ENCODE peak calls at places on chromosomes 6 and 20, in nine cellular contexts. E, C, K, G, R, H, I, Z and U are unnamed samples.

GRCh38 chr6:108744996-108745395 is 103.2 kb upstream of the ARMC2 start:
- DNase-seq in E (no peak), C (no peak), K (peak), G (no peak), R (no peak), H (no peak), I (no peak), Z (no peak), U (no peak)

GRCh38 chr20:36230019-36230418 is 6.3 kb upstream of the AAR2 start:
- DNase-seq in E (no peak), C (no peak), K (no peak), G (no peak), R (no peak), H (no peak), I (no peak), Z (no peak), U (no peak)

GRCh38 chr6:135938588-135939215 is 87.2 kb downstream of the PDE7B start:
- DNase-seq in E (no peak), C (peak), K (no peak), G (peak), R (peak), H (peak), I (no peak), Z (no peak), U (no peak)

GRCh38 chr6:24982231-24982630 is 46.5 kb upstream of the RIPOR2 start:
- DNase-seq in E (no peak), C (no peak), K (no peak), G (no peak), R (no peak), H (peak), I (no peak), Z (no peak), U (no peak)

GRCh38 chr6:37838209-37838921 is 18.8 kb downstream of the ZFAND3 start:
- DNase-seq in E (no peak), C (no peak), K (no peak), G (no peak), R (no peak), H (no peak), I (no peak), Z (no peak), U (no peak)

GRCh38 chr20:43537921-43538854 is 20.6 kb upstream of the SGK2 start:
- DNase-seq in E (peak), C (peak), K (peak), G (peak), R (peak), H (peak), I (peak), Z (peak), U (peak)

GRCh38 chr6:111480988-111481830 is 1.8 kb downstream of the REV3L start:
- DNase-seq in E (no peak), C (no peak), K (no peak), G (no peak), R (no peak), H (peak), I (no peak), Z (no peak), U (no peak)

GRCh38 chr6:3312604-3313167 is 53.9 kb downstream of the PSMG4 start:
- DNase-seq in E (no peak), C (no peak), K (peak), G (no peak), R (peak), H (no peak), I (no peak), Z (no peak), U (no peak)

GRCh38 chr6:12228447-12229146 is 61.6 kb upstream of the EDN1 start:
- DNase-seq in E (no peak), C (no peak), K (no peak), G (no peak), R (no peak), H (no peak), I (no peak), Z (no peak), U (no peak)

GRCh38 chr20:62647521-62648317 is 5.4 kb downstream of the SLCO4A1 start:
- DNase-seq in E (no peak), C (no peak), K (no peak), G (peak), R (peak), H (no peak), I (no peak), Z (peak), U (no peak)

GRCh38 chr20:270517-270916 is 13.0 kb downstream of the DEFB132 start:
- DNase-seq in E (no peak), C (no peak), K (no peak), G (no peak), R (no peak), H (no peak), I (no peak), Z (no peak), U (no peak)

GRCh38 chr6:137237413-137238170 is 18.4 kb upstream of the IFNGR1 start:
- DNase-seq in E (no peak), C (peak), K (no peak), G (no peak), R (no peak), H (peak), I (peak), Z (no peak), U (no peak)

GRCh38 chr6:36368921-36369880 is 18.3 kb downstream of the ETV7 start:
- DNase-seq in E (no peak), C (peak), K (no peak), G (no peak), R (peak), H (peak), I (peak), Z (no peak), U (no peak)

GRCh38 chr20:62804021-62804631 is 509 bp upstream of the OGFR start:
- DNase-seq in E (no peak), C (no peak), K (no peak), G (no peak), R (no peak), H (no peak), I (no peak), Z (no peak), U (no peak)

GRCh38 chr6:101296184-101296583 is 97.3 kb upstream of the GRIK2 start:
- DNase-seq in E (no peak), C (no peak), K (peak), G (no peak), R (no peak), H (peak), I (peak), Z (no peak), U (no peak)

GRCh38 chr20:59948828-59949720 is 8.9 kb downstream of the FAM217B start:
- DNase-seq in E (peak), C (peak), K (no peak), G (peak), R (no peak), H (peak), I (peak), Z (peak), U (no peak)

GRCh38 chr20:1286267-1287036 is 20.4 kb downstream of the SNPH start:
- DNase-seq in E (no peak), C (no peak), K (no peak), G (no peak), R (no peak), H (no peak), I (no peak), Z (no peak), U (no peak)

GRCh38 chr6:4580361-4580760 is 195.8 kb upstream of the CDYL start:
- DNase-seq in E (no peak), C (no peak), K (no peak), G (no peak), R (no peak), H (no peak), I (no peak), Z (no peak), U (no peak)

GRCh38 chr6:35236223-35236622 is 22.5 kb downstream of the SCUBE3 start:
- DNase-seq in E (no peak), C (no peak), K (no peak), G (no peak), R (no peak), H (no peak), I (no peak), Z (no peak), U (no peak)

GRCh38 chr20:17648782-17649730 is 33.0 kb downstream of the RRBP1 start:
- DNase-seq in E (peak), C (no peak), K (no peak), G (peak), R (peak), H (no peak), I (no peak), Z (no peak), U (no peak)

GRCh38 chr6:56720882-56721281 is 78.2 kb upstream of the DST start:
- DNase-seq in E (no peak), C (no peak), K (peak), G (no peak), R (no peak), H (no peak), I (no peak), Z (no peak), U (no peak)

GRCh38 chr6:155418017-155418749 is 37.5 kb downstream of the NOX3 start:
- DNase-seq in E (no peak), C (peak), K (no peak), G (peak), R (peak), H (peak), I (peak), Z (peak), U (no peak)

GRCh38 chr6:71602385-71602949 is 283.9 kb upstream of the RIMS1 start:
- DNase-seq in E (no peak), C (no peak), K (no peak), G (no peak), R (no peak), H (peak), I (peak), Z (no peak), U (no peak)

GRCh38 chr6:43923376-43924221 is 153.6 kb downstream of the VEGFA start:
- DNase-seq in E (no peak), C (peak), K (no peak), G (no peak), R (peak), H (peak), I (no peak), Z (peak), U (no peak)

GRCh38 chr6:163554032-163554431 is 139.5 kb downstream of the QKI start:
- DNase-seq in E (no peak), C (no peak), K (no peak), G (no peak), R (no peak), H (no peak), I (no peak), Z (no peak), U (no peak)

DNA sequence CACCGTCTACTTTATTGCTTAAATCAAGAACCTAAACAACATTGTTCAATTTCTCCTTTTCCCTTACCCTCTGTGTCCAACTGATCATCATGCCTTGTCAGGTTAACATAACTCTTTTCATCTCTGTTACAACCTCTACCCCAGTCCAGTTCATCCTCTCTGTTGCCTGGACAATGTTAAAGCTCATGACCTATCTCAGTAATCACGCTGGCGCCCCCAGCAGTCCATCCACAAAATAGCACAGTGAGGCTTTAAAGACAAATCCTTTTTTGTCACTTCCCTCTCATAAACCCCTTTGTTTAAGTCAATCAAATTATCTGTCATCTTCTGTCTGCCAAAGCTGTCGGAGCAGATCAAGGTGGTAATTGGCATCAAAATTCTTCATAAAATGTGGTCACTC is 140.1 kb downstream of the QKI start:
- DNase-seq in E (peak), C (peak), K (peak), G (peak), R (no peak), H (peak), I (no peak), Z (peak), U (peak)
- TF ChIP-seq CTCF in E (peak), C (peak), K (peak), G (peak), R (peak), H (peak), I (peak), Z (peak), U (no peak)

GRCh38 chr6:118735320-118735719 is 83.9 kb upstream of the CEP85L start:
- DNase-seq in E (peak), C (no peak), K (no peak), G (peak), R (no peak), H (no peak), I (no peak), Z (no peak), U (no peak)
- TF ChIP-seq CTCF in E (peak), C (peak), K (peak), G (peak), R (no peak), H (peak), I (peak), Z (peak), U (no peak)

GRCh38 chr6:32718879-32719278 is 22.3 kb upstream of the HLA-DQA2 start:
- DNase-seq in E (no peak), C (no peak), K (no peak), G (no peak), R (no peak), H (no peak), I (no peak), Z (no peak), U (no peak)

GRCh38 chr6:32716396-32716795 is 24.8 kb upstream of the HLA-DQA2 start:
- DNase-seq in E (no peak), C (no peak), K (no peak), G (no peak), R (no peak), H (no peak), I (no peak), Z (no peak), U (no peak)
- TF ChIP-seq CTCF in E (no peak), C (no peak), K (no peak), G (no peak), R (no peak), H (no peak), I (no peak), Z (no peak), U (no peak)

GRCh38 chr20:55057779-55058415 is 582.5 kb downstream of the DOK5 start:
- DNase-seq in E (no peak), C (no peak), K (peak), G (no peak), R (no peak), H (peak), I (no peak), Z (no peak), U (no peak)
- TF ChIP-seq CTCF in E (no peak), C (no peak), K (peak), G (peak), R (no peak), H (no peak), I (no peak), Z (peak), U (no peak)

GRCh38 chr6:14880052-14880451 is 365.8 kb upstream of the JARID2 start:
- DNase-seq in E (no peak), C (no peak), K (no peak), G (no peak), R (no peak), H (no peak), I (no peak), Z (no peak), U (no peak)
- TF ChIP-seq CTCF in E (no peak), C (no peak), K (no peak), G (no peak), R (no peak), H (no peak), I (no peak), Z (no peak), U (no peak)

GRCh38 chr6:132671295-132671694 is 12.3 kb upstream of the TAAR1 start:
- DNase-seq in E (no peak), C (no peak), K (no peak), G (no peak), R (no peak), H (no peak), I (no peak), Z (no peak), U (no peak)

GRCh38 chr6:132673376-132674094 is 14.6 kb upstream of the TAAR1 start:
- DNase-seq in E (no peak), C (no peak), K (no peak), G (no peak), R (no peak), H (no peak), I (no peak), Z (no peak), U (no peak)

GRCh38 chr6:132675002-132675401 is 16.0 kb upstream of the TAAR1 start:
- DNase-seq in E (no peak), C (no peak), K (no peak), G (peak), R (no peak), H (no peak), I (no peak), Z (no peak), U (no peak)

GRCh38 chr6:132666118-132666517 is 7.1 kb upstream of the TAAR1 start:
- DNase-seq in E (no peak), C (no peak), K (no peak), G (no peak), R (no peak), H (no peak), I (no peak), Z (no peak), U (no peak)

GRCh38 chr6:132669690-132670291 is 10.8 kb upstream of the TAAR1 start:
- DNase-seq in E (no peak), C (no peak), K (no peak), G (peak), R (no peak), H (peak), I (no peak), Z (no peak), U (no peak)
- TF ChIP-seq CTCF in E (peak), C (peak), K (peak), G (peak), R (peak), H (peak), I (peak), Z (peak), U (no peak)

GRCh38 chr6:169960891-169961611 is 209.6 kb downstream of the ERMARD start:
- DNase-seq in E (no peak), C (no peak), K (no peak), G (peak), R (peak), H (no peak), I (no peak), Z (peak), U (no peak)

GRCh38 chr6:169962604-169963469 is 211.4 kb downstream of the ERMARD start:
- DNase-seq in E (no peak), C (no peak), K (no peak), G (no peak), R (peak), H (no peak), I (no peak), Z (peak), U (no peak)

GRCh38 chr6:169960531-169960890 is 209.1 kb downstream of the ERMARD start:
- DNase-seq in E (no peak), C (no peak), K (no peak), G (no peak), R (peak), H (no peak), I (no peak), Z (no peak), U (no peak)

GRCh38 chr6:169963581-169964297 is 212.3 kb downstream of the ERMARD start:
- DNase-seq in E (no peak), C (no peak), K (no peak), G (no peak), R (peak), H (no peak), I (no peak), Z (peak), U (no peak)

GRCh38 chr6:169961772-169962561 is 210.5 kb downstream of the ERMARD start:
- DNase-seq in E (peak), C (no peak), K (peak), G (peak), R (peak), H (no peak), I (no peak), Z (peak), U (no peak)
- TF ChIP-seq CTCF in E (peak), C (no peak), K (peak), G (peak), R (no peak), H (no peak), I (no peak), Z (peak), U (no peak)